ENCODE peak calls at places on chromosomes 2 and 18, in nine cellular contexts. A is GM13977; X is HuH-7; C is colonic mucosa; V is amniotic stem cell; L is stimulated activated CD8-positive, alpha-beta memory T cell treated with anti-CD3 and anti-CD28 coated beads, Interleukin-12 subunit alpha, Interleukin-12 subunit beta, amount 100 ng/mL, for 1 hour; T is NCI-H1092 treated with DMSO at 0.1 percent for 48 hours; E is Calu3; B is naive thymus-derived CD4-positive, alpha-beta T cell. W is an unnamed sample.

GRCh38 chr2:224023188-224023587 is 15.9 kb downstream of the SERPINE2 start:
- DNase-seq in E (no peak), L (no peak), X (peak; percentile 30), C (peak; percentile 28), B (no peak), A (no peak), T (no peak), V (no peak), W (no peak)

GRCh38 chr18:2036136-2036535 is 535.2 kb downstream of the METTL4 start:
- DNase-seq in T (no peak), E (no peak), X (no peak), C (no peak), A (no peak), B (no peak), V (no peak), L (no peak), W (no peak)

GRCh38 chr2:67256892-67257291 is 140.2 kb upstream of the ETAA1 start:
- DNase-seq in B (no peak), V (no peak), L (no peak), A (no peak), E (no peak), T (no peak), X (no peak), C (no peak), W (no peak)

GRCh38 chr2:65055427-65056214 is 595 bp upstream of the CEP68 start:
- DNase-seq in L (peak; percentile 36), X (peak; percentile 39), E (peak; percentile 38), C (no peak), T (peak; percentile 63), B (no peak), V (no peak), A (peak; percentile 70), W (peak; percentile 64)

GRCh38 chr2:231069379-231070054 is 12.8 kb downstream of the PSMD1 start:
- DNase-seq in B (no peak), A (no peak), C (no peak), V (no peak), X (no peak), E (no peak), L (no peak), T (no peak), W (no peak)

GRCh38 chr2:9206991-9207640 is 504 bp downstream of the ASAP2 start:
- DNase-seq in C (no peak), B (no peak), A (peak; percentile 48), T (no peak), X (peak; percentile 46), E (no peak), L (no peak), V (no peak), W (peak; percentile 59)

GRCh38 chr2:145631561-145631960 is 1111.6 kb upstream of the ZEB2 start:
- DNase-seq in V (no peak), E (no peak), C (no peak), B (no peak), X (no peak), A (no peak), L (no peak), T (no peak), W (no peak)

GRCh38 chr2:68368657-68369339 is 3.7 kb downstream of the PLEK start:
- DNase-seq in X (no peak), B (no peak), C (no peak), E (no peak), A (no peak), L (no peak), V (no peak), T (no peak), W (no peak)

GRCh38 chr2:67446504-67446911 is 49.4 kb downstream of the ETAA1 start:
- DNase-seq in E (no peak), A (no peak), C (no peak), V (no peak), B (no peak), T (peak; percentile 22), X (no peak), L (no peak), W (no peak)

GRCh38 chr2:180979086-180979934 is 1.1 kb upstream of the UBE2E3 start:
- DNase-seq in L (no peak), T (no peak), V (peak; percentile 38), A (no peak), E (peak; percentile 28), B (no peak), X (no peak), C (peak; percentile 25), W (peak; percentile 14)

W was measured in GM20000.